ENCODE peak calls at places on chromosomes 16 and 17, in six cellular contexts. J is NCI-H2029; V is stimulated activated CD8-positive, alpha-beta memory T cell treated with anti-CD3 and anti-CD28 coated beads, Interleukin-4, amount 100 ng/mL, for 24 hours; Y is GM04504; L is GM12891; T is hepatocyte. B is an unnamed sample.

GRCh38 chr16:23847938-23848337 is 12.2 kb downstream of the PRKCB start:
- DNase-seq in L (no peak), V (peak), J (no peak), T (no peak), Y (no peak), B (no peak)

GRCh38 chr16:78372302-78372701 is 272.8 kb downstream of the WWOX start:
- DNase-seq in Y (no peak), V (no peak), J (no peak), T (no peak), L (no peak), B (no peak)

GRCh38 chr17:17811381-17812210 is 25.2 kb downstream of the SREBF1 start:
- DNase-seq in V (no peak), Y (no peak), J (no peak), T (peak), L (no peak), B (no peak)

GRCh38 chr17:73286863-73287296 is 24.9 kb downstream of the CDC42EP4 start:
- DNase-seq in J (peak), T (no peak), V (no peak), L (no peak), Y (no peak), B (no peak)

GRCh38 chr17:17830269-17830567 is 6.6 kb downstream of the SREBF1 start:
- DNase-seq in T (no peak), V (no peak), J (no peak), Y (no peak), L (no peak), B (no peak)

GRCh38 chr17:28550858-28551257 is 1.6 kb downstream of the UNC119 start:
- DNase-seq in L (no peak), V (no peak), J (no peak), T (no peak), Y (no peak), B (no peak)

GRCh38 chr16:2033057-2033911 is 6.6 kb downstream of the NHERF2 start:
- DNase-seq in V (no peak), L (no peak), Y (no peak), T (peak), J (no peak), B (peak)

GRCh38 chr16:15650698-15651161 is 685 bp downstream of the NDE1 start:
- DNase-seq in L (peak), J (no peak), V (peak), T (peak), Y (no peak), B (peak)

GRCh38 chr17:61468263-61468907 is 16.2 kb downstream of the TBX4 start:
- DNase-seq in L (no peak), J (no peak), V (no peak), Y (no peak), T (no peak), B (no peak)

GRCh38 chr17:72661093-72661944 is 431.2 kb downstream of the SLC39A11 start:
- DNase-seq in V (no peak), J (no peak), Y (no peak), T (peak), L (no peak), B (no peak)

GRCh38 chr16:70752381-70752780 is 48.6 kb downstream of the VAC14 start:
- DNase-seq in Y (no peak), L (no peak), T (no peak), J (no peak), V (no peak), B (no peak)

GRCh38 chr17:16872351-16872751 is 99.6 kb downstream of the TNFRSF13B start:
- DNase-seq in T (no peak), Y (no peak), J (no peak), L (no peak), V (no peak), B (peak)

GRCh38 chr16:66551362-66551761 is 1.0 kb upstream of the CKLF start:
- DNase-seq in J (no peak), T (peak), Y (no peak), V (no peak), L (peak), B (peak)

GRCh38 chr16:86836503-86837125 is 258.3 kb downstream of the FOXL1 start:
- DNase-seq in V (no peak), J (no peak), Y (peak), L (no peak), T (no peak), B (no peak)

GRCh38 chr17:19650826-19651225 is 2.3 kb downstream of the ALDH3A2 start:
- DNase-seq in J (no peak), L (no peak), V (no peak), Y (no peak), T (no peak), B (no peak)

GRCh38 chr16:88527186-88527936 is 42.8 kb upstream of the ZC3H18 start:
- DNase-seq in V (peak), J (no peak), T (peak), L (peak), Y (no peak), B (no peak)

GRCh38 chr16:2692251-2692947 is 10.1 kb downstream of the KCTD5 start:
- DNase-seq in Y (no peak), J (peak), T (no peak), L (peak), V (no peak), B (no peak)

GRCh38 chr17:1710807-1711553 is 803 bp upstream of the TLCD2 start:
- DNase-seq in V (no peak), L (no peak), T (peak), Y (no peak), J (no peak), B (no peak)